ENCODE peak calls at places on chromosomes 2 and 18, in four cellular contexts. One of them, this sample, is unnamed.
A peak's percentile ranks its signal among the peaks of the same experiment; 100 is the strongest.

GRCh38 chr2:56185101-56185581 is 1.4 kb downstream of the CCDC85A start:
- DNase-seq in HepG2: no peak
- DNase-seq in GM12878: no peak
- DNase-seq in H1: peak; percentile 52
- DNase-seq in this sample: no peak

GRCh38 chr2:158061763-158062162 is 39.9 kb upstream of the UPP2 start:
- DNase-seq in HepG2: no peak
- DNase-seq in GM12878: no peak
- DNase-seq in H1: no peak
- DNase-seq in this sample: no peak

GRCh38 chr2:147198651-147199171 is 646.1 kb upstream of the ACVR2A start:
- DNase-seq in HepG2: no peak
- DNase-seq in GM12878: no peak
- DNase-seq in H1: no peak
- DNase-seq in this sample: no peak

GRCh38 chr2:210302326-210302725 is 12.6 kb downstream of the MYL1 start:
- DNase-seq in HepG2: no peak
- DNase-seq in GM12878: no peak
- DNase-seq in H1: no peak
- DNase-seq in this sample: no peak

GRCh38 chr2:76973610-76974009 is 548.6 kb downstream of the LRRTM4 start:
- DNase-seq in HepG2: no peak
- DNase-seq in GM12878: no peak
- DNase-seq in H1: no peak
- DNase-seq in this sample: no peak

GRCh38 chr2:200477667-200478121 is 32.2 kb downstream of the KCTD18 start:
- DNase-seq in HepG2: no peak
- DNase-seq in GM12878: no peak
- DNase-seq in H1: no peak
- DNase-seq in this sample: no peak

GRCh38 chr2:128282976-128283810 is 35.5 kb downstream of the HS6ST1 start:
- DNase-seq in HepG2: no peak
- DNase-seq in GM12878: no peak
- DNase-seq in H1: no peak
- DNase-seq in this sample: no peak

GRCh38 chr2:112646791-112647720 is 1.3 kb downstream of the SLC20A1 start:
- DNase-seq in HepG2: no peak
- DNase-seq in GM12878: no peak
- DNase-seq in H1: no peak
- DNase-seq in this sample: no peak

GRCh38 chr2:824954-825353 is 125.7 kb upstream of the SNTG2 start:
- DNase-seq in HepG2: no peak
- DNase-seq in GM12878: no peak
- DNase-seq in H1: no peak
- DNase-seq in this sample: no peak

GRCh38 chr2:101820519-101820918 is 123.0 kb downstream of the MAP4K4 start:
- DNase-seq in HepG2: no peak
- DNase-seq in GM12878: no peak
- DNase-seq in H1: no peak
- DNase-seq in this sample: no peak

GRCh38 chr18:1929720-1930119 is 641.6 kb downstream of the METTL4 start:
- DNase-seq in HepG2: no peak
- DNase-seq in GM12878: no peak
- DNase-seq in H1: no peak
- DNase-seq in this sample: no peak

GRCh38 chr2:28453396-28453795 is 42.5 kb upstream of the PLB1 start:
- DNase-seq in HepG2: no peak
- DNase-seq in GM12878: no peak
- DNase-seq in H1: no peak
- DNase-seq in this sample: no peak

GRCh38 chr2:237487496-237487895 is 445 bp downstream of the MLPH start:
- DNase-seq in HepG2: no peak
- DNase-seq in GM12878: no peak
- DNase-seq in H1: no peak
- DNase-seq in this sample: no peak
- H3K9ac ChIP-seq in HepG2: no peak overlapping the region
- H3K9ac ChIP-seq in GM12878: no peak overlapping the region
- H3K9ac ChIP-seq in H1: no peak overlapping the region
- H3K9ac ChIP-seq in this sample: peak overlapping the region; percentile 72

GRCh38 chr2:11156396-11157075 is 1.3 kb downstream of the SLC66A3 start:
- DNase-seq in HepG2: no peak
- DNase-seq in GM12878: no peak
- DNase-seq in H1: no peak
- DNase-seq in this sample: no peak

GRCh38 chr2:11154460-11155325 is 574 bp upstream of the SLC66A3 start:
- DNase-seq in HepG2: peak; percentile 92
- DNase-seq in GM12878: peak; percentile 66
- DNase-seq in H1: peak; percentile 96
- DNase-seq in this sample: peak; percentile 91

GRCh38 chr2:11157731-11158130 is 2.5 kb downstream of the SLC66A3 start:
- DNase-seq in HepG2: no peak
- DNase-seq in GM12878: no peak
- DNase-seq in H1: no peak
- DNase-seq in this sample: no peak

GRCh38 chr2:11157296-11157695 is 2.0 kb downstream of the SLC66A3 start:
- DNase-seq in HepG2: no peak
- DNase-seq in GM12878: no peak
- DNase-seq in H1: no peak
- DNase-seq in this sample: no peak

DNA sequence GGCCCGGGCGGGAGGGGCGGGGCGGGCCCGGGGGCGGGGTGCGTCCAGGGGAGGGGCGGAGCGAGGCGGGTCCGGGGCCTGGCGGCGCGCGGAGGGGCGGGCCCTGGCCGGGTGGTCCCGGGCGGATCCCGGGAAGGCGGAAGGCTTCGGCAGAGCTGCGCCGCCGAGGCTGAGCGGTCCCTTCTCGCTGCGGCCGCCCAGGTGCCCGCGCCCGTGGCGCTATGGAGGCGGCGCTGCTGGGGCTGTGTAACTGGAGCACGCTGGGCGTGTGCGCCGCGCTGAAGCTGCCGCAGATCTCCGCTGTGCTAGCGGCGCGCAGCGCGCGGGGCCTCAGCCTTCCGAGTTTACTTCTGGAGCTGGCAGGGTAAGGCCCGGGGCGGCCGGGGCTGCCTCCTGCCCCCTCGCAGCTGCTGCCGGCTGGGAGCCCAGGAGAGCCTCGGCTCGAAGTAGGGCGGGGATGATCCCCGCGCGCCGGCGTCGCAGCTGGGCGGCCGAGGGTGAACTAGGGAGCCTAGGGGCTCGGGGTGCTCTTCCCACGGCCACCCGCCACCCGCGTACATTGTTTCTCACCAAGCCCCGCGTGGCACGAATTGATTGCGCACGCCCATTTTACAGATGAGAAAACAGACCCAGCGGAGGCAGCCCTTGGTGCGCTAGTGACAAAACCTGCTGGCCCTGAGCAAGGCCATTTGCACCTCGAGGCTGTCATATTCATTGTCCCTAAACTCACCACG is at the start of gene SLC66A3:
- DNase-seq in HepG2: peak; percentile 78
- DNase-seq in GM12878: no peak
- DNase-seq in H1: no peak
- DNase-seq in this sample: peak; percentile 68
- TF ChIP-seq SUZ12 in HepG2: no peak
- TF ChIP-seq SUZ12 in GM12878: no peak
- TF ChIP-seq SUZ12 in H1: no peak
- TF ChIP-seq SUZ12 in this sample: no peak

GRCh38 chr2:103963331-103963730 is 890.6 kb upstream of the POU3F3 start:
- DNase-seq in HepG2: peak; percentile 5
- DNase-seq in GM12878: no peak
- DNase-seq in H1: no peak
- DNase-seq in this sample: no peak

GRCh38 chr2:103959174-103960125 is 894.5 kb upstream of the POU3F3 start:
- DNase-seq in HepG2: peak; percentile 47
- DNase-seq in GM12878: no peak
- DNase-seq in H1: peak; percentile 49
- DNase-seq in this sample: peak; percentile 40

DNA sequence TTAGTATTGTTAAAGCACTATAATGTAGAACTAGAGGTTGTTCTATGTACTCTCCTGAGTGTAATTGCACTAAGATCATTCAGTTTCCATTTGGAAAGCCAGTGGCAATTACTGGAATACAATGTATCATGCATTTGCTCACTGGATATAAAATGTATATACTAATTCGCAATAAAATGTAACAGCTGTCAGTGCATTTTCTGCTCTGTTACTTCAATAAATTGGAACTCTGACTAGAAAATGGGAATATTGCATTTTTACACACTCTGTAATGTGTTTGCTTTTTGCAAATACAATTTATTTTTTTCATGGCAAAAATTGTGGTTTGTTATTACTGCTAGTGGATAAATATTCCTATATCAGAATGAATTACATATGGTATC is 893.8 kb upstream of the POU3F3 start:
- DNase-seq in HepG2: no peak
- DNase-seq in GM12878: no peak
- DNase-seq in H1: no peak
- DNase-seq in this sample: no peak
- H3K9ac ChIP-seq in HepG2: no peak overlapping the region
- H3K9ac ChIP-seq in GM12878: no peak overlapping the region
- H3K9ac ChIP-seq in H1: no peak overlapping the region
- H3K9ac ChIP-seq in this sample: no peak overlapping the region

DNA sequence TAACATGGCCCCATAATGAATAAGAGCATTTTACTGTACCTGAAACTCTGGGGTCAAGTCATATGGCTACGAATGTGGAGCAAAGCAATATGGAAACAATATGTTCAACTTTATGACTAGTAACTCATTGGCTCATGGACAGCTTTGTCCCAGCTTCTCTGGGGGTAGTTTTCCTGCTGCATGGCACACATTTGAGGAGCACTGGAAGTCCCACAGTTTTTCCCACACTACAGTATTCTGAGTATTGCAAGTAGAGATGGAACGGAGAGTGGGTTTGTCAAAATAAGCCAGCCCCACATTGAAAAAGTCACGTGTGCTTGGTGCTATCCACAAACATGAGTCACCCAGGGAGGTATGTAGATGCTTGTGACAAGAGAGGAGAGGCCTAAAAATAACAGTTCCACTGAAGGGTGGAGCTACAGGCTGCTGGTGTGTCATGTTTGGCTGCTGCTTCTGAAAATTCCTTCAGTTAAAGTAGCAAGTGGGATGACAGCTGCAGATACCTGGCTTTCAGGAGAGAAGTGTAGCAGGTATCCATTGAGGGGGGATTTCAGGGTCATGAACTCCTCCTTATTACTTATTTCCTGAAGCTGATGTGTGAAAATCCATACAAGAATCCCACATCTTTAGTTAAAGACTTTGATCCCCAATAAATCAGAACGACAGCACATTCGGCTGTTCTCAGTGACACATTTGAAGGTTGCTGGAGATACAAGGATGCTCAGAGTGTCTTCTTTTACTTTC is 48.3 kb upstream of the CTAGE1 start:
- DNase-seq in HepG2: peak; percentile 70
- DNase-seq in GM12878: no peak
- DNase-seq in H1: no peak
- DNase-seq in this sample: no peak
- TF ChIP-seq SUZ12 in HepG2: no peak
- TF ChIP-seq SUZ12 in GM12878: no peak
- TF ChIP-seq SUZ12 in H1: no peak
- TF ChIP-seq SUZ12 in this sample: no peak

DNA sequence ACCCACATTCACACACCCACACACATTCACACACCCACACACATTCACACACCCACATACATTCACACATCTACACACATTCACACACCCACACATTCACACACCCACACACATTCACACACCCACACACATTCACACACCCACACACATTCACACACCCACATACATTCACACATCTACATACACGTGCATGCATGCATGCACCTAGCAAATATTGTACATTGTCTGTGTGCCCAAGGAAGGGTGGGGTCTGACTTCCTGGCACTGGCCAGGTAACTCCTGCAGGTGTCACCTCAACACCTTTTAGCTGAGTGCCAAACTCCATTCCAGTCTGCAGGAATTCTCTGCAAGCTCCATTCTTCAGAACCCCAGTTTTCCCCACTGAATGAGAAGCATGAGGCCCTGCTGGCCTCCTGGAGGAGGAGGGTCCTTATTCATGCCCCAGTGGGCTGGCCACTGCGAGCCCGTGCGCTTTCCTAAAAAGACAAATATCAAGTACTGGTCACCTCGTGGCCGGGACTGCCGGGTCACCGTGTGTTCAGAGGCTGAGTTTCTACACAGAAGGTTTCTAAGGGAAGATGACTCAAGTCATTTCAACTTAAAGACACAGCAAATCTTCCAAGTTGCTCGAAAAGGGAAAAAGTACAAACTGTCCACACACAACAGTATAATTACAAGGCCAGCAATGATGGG is 131.5 kb downstream of the HDAC4 start:
- DNase-seq in HepG2: no peak
- DNase-seq in GM12878: no peak
- DNase-seq in H1: no peak
- DNase-seq in this sample: no peak
- H3K9ac ChIP-seq in HepG2: no peak overlapping the region
- H3K9ac ChIP-seq in GM12878: no peak overlapping the region
- H3K9ac ChIP-seq in H1: no peak overlapping the region
- H3K9ac ChIP-seq in this sample: no peak overlapping the region

DNA sequence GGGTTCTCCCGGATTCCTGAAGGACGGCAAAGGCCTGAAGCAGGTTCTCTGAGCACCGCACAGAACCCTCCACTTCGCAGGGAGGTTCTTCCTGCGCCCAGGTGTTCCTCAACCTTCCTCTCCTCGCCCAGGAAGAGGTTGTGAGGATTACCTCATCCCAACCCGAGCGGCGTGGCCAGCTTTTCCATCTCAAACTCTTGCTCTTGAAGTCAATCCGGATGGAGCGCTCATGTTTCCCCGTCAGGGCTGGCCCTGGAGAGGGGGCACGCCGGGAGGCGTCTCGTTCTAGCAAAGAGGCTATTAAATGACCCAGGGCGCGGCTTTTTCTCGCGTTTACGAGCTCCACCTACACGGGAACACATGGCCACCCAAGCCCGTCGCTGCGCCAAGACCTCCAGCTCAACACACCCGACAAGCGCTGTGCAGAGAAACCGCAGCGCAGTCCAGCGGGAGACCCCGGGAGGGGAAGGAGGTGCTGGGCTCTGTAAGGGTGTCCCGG is 565 bp upstream of the RAB10 start:
- DNase-seq in HepG2: peak; percentile 82
- DNase-seq in GM12878: no peak
- DNase-seq in H1: peak; percentile 87
- DNase-seq in this sample: peak; percentile 68
- TF ChIP-seq SUZ12 in HepG2: no peak
- TF ChIP-seq SUZ12 in GM12878: no peak
- TF ChIP-seq SUZ12 in H1: no peak
- TF ChIP-seq SUZ12 in this sample: no peak

DNA sequence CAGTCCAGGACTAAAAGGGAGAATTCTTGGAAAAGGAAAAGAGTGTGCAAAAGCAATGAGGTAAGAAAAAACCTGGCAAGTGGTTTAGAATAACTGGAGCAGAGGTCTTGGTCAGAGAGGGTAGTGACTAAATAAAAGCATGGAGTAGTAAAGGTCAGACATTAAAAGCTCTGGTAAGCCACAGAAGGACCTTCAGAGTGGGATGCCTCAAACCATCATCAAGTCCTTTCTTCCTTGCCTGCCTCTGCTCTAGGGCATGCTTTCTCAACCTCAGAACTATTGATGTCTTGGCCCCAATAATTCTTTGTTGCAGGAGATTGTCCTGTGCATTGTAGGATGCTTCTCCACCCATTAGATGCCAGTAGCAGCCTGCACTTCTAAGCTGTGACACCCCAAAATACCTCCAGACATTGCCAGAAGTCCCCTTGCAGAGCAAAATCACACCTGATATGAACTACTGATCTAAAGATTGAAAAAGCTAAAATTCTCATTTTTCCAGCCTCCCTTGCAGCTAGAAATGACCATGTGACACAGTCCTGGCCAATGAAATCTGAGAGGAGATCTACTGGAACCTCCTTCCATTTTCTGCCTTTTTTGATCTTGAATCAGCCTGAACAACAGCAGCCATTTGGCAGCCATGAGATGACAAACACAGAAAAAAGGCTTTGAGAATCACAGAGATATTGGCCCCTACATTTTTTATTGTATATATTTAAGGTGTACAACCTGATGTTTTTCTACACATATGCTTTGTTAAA is 48.1 kb downstream of the EVA1A start:
- DNase-seq in HepG2: no peak
- DNase-seq in GM12878: no peak
- DNase-seq in H1: no peak
- DNase-seq in this sample: no peak
- H3K9ac ChIP-seq in HepG2: no peak overlapping the region
- H3K9ac ChIP-seq in GM12878: no peak overlapping the region
- H3K9ac ChIP-seq in H1: no peak overlapping the region
- H3K9ac ChIP-seq in this sample: no peak overlapping the region